ENCODE peak calls at places on chromosomes 1 and 21, in eight cellular contexts. M, J, K, H, I, F, X and W are unnamed samples.

GRCh38 chr1:13701274-13701650 is 1.3 kb downstream of the PRDM2 start:
- DNase-seq in H (no peak), M (no peak), K (no peak), F (no peak), J (no peak), I (no peak), X (no peak), W (no peak)

GRCh38 chr1:31689821-31690220 is 14.0 kb downstream of the COL16A1 start:
- DNase-seq in J (no peak), K (no peak), X (peak; percentile 89), H (no peak), F (peak; percentile 89), M (peak; percentile 78), I (peak; percentile 96), W (peak; percentile 95)

GRCh38 chr1:214451591-214451990 is 99.8 kb downstream of the PTPN14 start:
- DNase-seq in J (no peak), H (no peak), M (no peak), F (no peak), X (no peak), K (no peak), I (no peak), W (no peak)

GRCh38 chr1:110542730-110543129 is 23.8 kb upstream of the KCNA10 start:
- DNase-seq in J (peak; percentile 46), I (peak; percentile 43), M (peak; percentile 9), F (peak; percentile 37), H (no peak), X (peak; percentile 19), K (no peak), W (no peak)

GRCh38 chr1:5821496-5822176 is 170.6 kb downstream of the NPHP4 start:
- DNase-seq in F (no peak), K (no peak), M (no peak), H (no peak), X (no peak), J (no peak), I (no peak), W (no peak)

GRCh38 chr1:17935230-17935629 is 172.4 kb upstream of the IGSF21 start:
- DNase-seq in F (no peak), X (no peak), I (no peak), J (no peak), K (no peak), H (no peak), M (no peak), W (no peak)

GRCh38 chr1:210523830-210524229 is 195.1 kb downstream of the HHAT start:
- DNase-seq in F (no peak), I (no peak), X (no peak), H (no peak), J (no peak), K (no peak), M (no peak), W (no peak)

GRCh38 chr1:85816606-85817005 is 108.4 kb upstream of the ZNHIT6 start:
- DNase-seq in F (no peak), X (no peak), J (no peak), M (no peak), K (no peak), I (no peak), H (no peak), W (no peak)

GRCh38 chr1:204203206-204203767 is 7.0 kb upstream of the KISS1 start:
- DNase-seq in H (no peak), I (no peak), J (no peak), K (no peak), X (no peak), F (no peak), M (no peak), W (no peak)

GRCh38 chr1:224262373-224263054 is 67.5 kb downstream of the NVL start:
- DNase-seq in M (no peak), H (no peak), X (no peak), I (peak; percentile 25), F (no peak), J (no peak), K (no peak), W (no peak)

GRCh38 chr21:34819357-34819999 is 150.7 kb downstream of the CLIC6 start:
- DNase-seq in I (no peak), M (no peak), J (no peak), F (no peak), K (no peak), H (no peak), X (no peak), W (no peak)

GRCh38 chr1:166612886-166613285 is 226.4 kb upstream of the POGK start:
- DNase-seq in K (no peak), F (no peak), J (no peak), I (no peak), H (no peak), X (no peak), M (no peak), W (no peak)